ENCODE peak calls at places on chromosome 7, in four cellular contexts. G is body of pancreas; U is left lung; N is activated CD8-positive, alpha-beta T cell treated with anti-CD3 and anti-CD28 coated beads, Interleukin-2, amount 10 ng/mL, durations not matched to agents 7 days and 5 days. E is an unnamed sample.

GRCh38 chr7:93043393-93043985 is 74.3 kb downstream of the SAMD9 start:
- ATAC-seq in N (no peak), G (peak), U (peak), E (peak)

GRCh38 chr7:55065079-55065478 is 46.3 kb downstream of the EGFR start:
- ATAC-seq in G (peak), U (peak), N (no peak), E (peak)

GRCh38 chr7:149254181-149254858 is 7.7 kb upstream of the ZNF783 start:
- ATAC-seq in U (no peak), N (no peak), G (no peak), E (no peak)

GRCh38 chr7:141511370-141512335 is 39.6 kb upstream of the AGK start:
- ATAC-seq in G (peak), U (peak), N (no peak), E (no peak)

GRCh38 chr7:139648941-139649425 is 125.5 kb downstream of the CLEC2L start:
- ATAC-seq in U (peak), N (peak), G (peak), E (no peak)

GRCh38 chr7:27430115-27430514 is 187.5 kb downstream of the EVX1 start:
- ATAC-seq in N (no peak), U (no peak), G (no peak), E (no peak)

GRCh38 chr7:28800150-28800549 is 158.0 kb downstream of the TRIL start:
- ATAC-seq in N (no peak), G (no peak), U (peak), E (no peak)

GRCh38 chr7:134113655-134114054 is 13.5 kb upstream of the LRGUK start:
- ATAC-seq in U (no peak), N (no peak), G (no peak), E (no peak)

GRCh38 chr7:91527460-91527859 is 263.2 kb downstream of the FZD1 start:
- ATAC-seq in G (no peak), N (no peak), U (no peak), E (no peak)

GRCh38 chr7:37211097-37211496 is 237.6 kb downstream of the ELMO1 start:
- ATAC-seq in G (peak), N (no peak), U (peak), E (no peak)

GRCh38 chr7:149494738-149495368 is 2.8 kb downstream of the ZNF746 start:
- ATAC-seq in G (no peak), N (no peak), U (no peak), E (no peak)

GRCh38 chr7:6615853-6616555 is 594 bp downstream of the ZNF853 start:
- ATAC-seq in N (peak), G (peak), U (peak), E (peak)

GRCh38 chr7:134856141-134856540 is 76.7 kb downstream of the CALD1 start:
- ATAC-seq in N (peak), G (no peak), U (no peak), E (peak)

GRCh38 chr7:102424129-102424551 is 9.2 kb upstream of the ORAI2 start:
- ATAC-seq in U (no peak), N (no peak), G (no peak), E (no peak)